ENCODE peak calls at places on chromosomes 16 and 17, in six cellular contexts. J is H9; L is Peyer's patch; W is GM23248; Z is substantia nigra; M is CD8-positive, alpha-beta T cell. N is an unnamed sample.

GRCh38 chr16:84557059-84557458 is 52.6 kb upstream of the MEAK7 start:
- DNase-seq in J (no peak), L (no peak), W (no peak), Z (no peak), M (no peak), N (no peak)

GRCh38 chr17:81898029-81898866 is 3.8 kb upstream of the NPB start:
- DNase-seq in J (no peak), L (no peak), W (peak; percentile 99), Z (no peak), M (peak; percentile 5), N (no peak)

GRCh38 chr17:81939881-81940385 is 2.8 kb upstream of the PYCR1 start:
- DNase-seq in J (no peak), L (no peak), W (peak; percentile 75), Z (peak; percentile 71), M (no peak), N (no peak)

GRCh38 chr17:37833237-37833859 is 88.5 kb upstream of the HNF1B start:
- DNase-seq in J (no peak), L (no peak), W (no peak), Z (no peak), M (no peak), N (no peak)

GRCh38 chr17:14209215-14209614 is 27.4 kb downstream of the CDRT15 start:
- DNase-seq in J (no peak), L (no peak), W (no peak), Z (no peak), M (no peak), N (no peak)

GRCh38 chr17:76872874-76873221 is 4.6 kb downstream of the MGAT5B start:
- DNase-seq in J (no peak), L (no peak), W (no peak), Z (no peak), M (no peak), N (no peak)

GRCh38 chr17:75271955-75272847 is 1.2 kb upstream of the MIF4GD start:
- DNase-seq in J (peak; percentile 52), L (no peak), W (peak; percentile 89), Z (peak; percentile 35), M (no peak), N (peak; percentile 27)

GRCh38 chr16:54204756-54205155 is 81.8 kb downstream of the IRX3 start:
- DNase-seq in J (no peak), L (no peak), W (no peak), Z (peak; percentile 54), M (no peak), N (no peak)

GRCh38 chr17:82627827-82628226 is 20.4 kb downstream of the WDR45B start:
- DNase-seq in J (no peak), L (no peak), W (no peak), Z (no peak), M (no peak), N (no peak)

GRCh38 chr17:29571883-29572681 is 3.6 kb downstream of the TP53I13 start:
- DNase-seq in J (peak; percentile 35), L (peak; percentile 15), W (peak; percentile 56), Z (no peak), M (no peak), N (no peak)

GRCh38 chr16:82655315-82655714 is 28.5 kb downstream of the CDH13 start:
- DNase-seq in J (no peak), L (peak; percentile 65), W (peak; percentile 72), Z (no peak), M (peak; percentile 82), N (no peak)

GRCh38 chr16:83653785-83654184 is 154.0 kb upstream of the HSBP1 start:
- DNase-seq in J (no peak), L (no peak), W (peak; percentile 45), Z (no peak), M (no peak), N (no peak)

GRCh38 chr17:4527552-4527951 is 27.6 kb downstream of the MYBBP1A start:
- DNase-seq in J (no peak), L (no peak), W (no peak), Z (no peak), M (no peak), N (no peak)

GRCh38 chr17:71975998-71976649 is 144.7 kb upstream of the SOX9 start:
- DNase-seq in J (peak; percentile 69), L (no peak), W (peak; percentile 100), Z (peak; percentile 80), M (no peak), N (no peak)

GRCh38 chr17:52606098-52606497 is 447.6 kb upstream of the CA10 start:
- DNase-seq in J (no peak), L (no peak), W (peak; percentile 0), Z (no peak), M (no peak), N (no peak)

GRCh38 chr16:20868890-20869289 is 31.3 kb downstream of the DCUN1D3 start:
- DNase-seq in J (no peak), L (peak; percentile 31), W (peak; percentile 68), Z (peak; percentile 79), M (no peak), N (peak; percentile 54)

GRCh38 chr17:70327723-70328122 is 158.4 kb downstream of the KCNJ2 start:
- DNase-seq in J (no peak), L (no peak), W (no peak), Z (no peak), M (no peak), N (no peak)

GRCh38 chr17:78883533-78884131 is 19.4 kb downstream of the CEP295NL start:
- DNase-seq in J (peak; percentile 85), L (no peak), W (peak; percentile 96), Z (peak; percentile 82), M (no peak), N (peak; percentile 88)

GRCh38 chr17:70017941-70018340 is 57.1 kb upstream of the KCNJ16 start:
- DNase-seq in J (no peak), L (no peak), W (no peak), Z (no peak), M (no peak), N (no peak)

GRCh38 chr17:38777641-38778250 is 21.6 kb downstream of the PIP4K2B start:
- DNase-seq in J (no peak), L (no peak), W (peak; percentile 70), Z (no peak), M (no peak), N (no peak)

GRCh38 chr17:55167024-55167721 is 97.6 kb upstream of the HLF start:
- DNase-seq in J (no peak), L (no peak), W (no peak), Z (no peak), M (no peak), N (no peak)

GRCh38 chr16:27759947-27760844 is 210.3 kb downstream of the KATNIP start:
- DNase-seq in J (no peak), L (no peak), W (no peak), Z (peak; percentile 13), M (no peak), N (peak; percentile 17)

GRCh38 chr16:87101903-87102302 is 215.3 kb downstream of the C16orf95 start:
- DNase-seq in J (no peak), L (no peak), W (peak; percentile 61), Z (no peak), M (no peak), N (no peak)

GRCh38 chr16:65409505-65409904 is 287.6 kb upstream of the CDH11 start:
- DNase-seq in J (no peak), L (no peak), W (peak; percentile 58), Z (no peak), M (no peak), N (no peak)

GRCh38 chr16:89749637-89750036 is 28.3 kb downstream of the ZNF276 start:
- DNase-seq in J (no peak), L (no peak), W (no peak), Z (no peak), M (no peak), N (no peak)

GRCh38 chr17:76120658-76121008 is 17.0 kb upstream of the EXOC7 start:
- DNase-seq in J (no peak), L (no peak), W (no peak), Z (no peak), M (no peak), N (no peak)

GRCh38 chr16:56930516-56931252 is 1.3 kb upstream of the HERPUD1 start:
- DNase-seq in J (no peak), L (no peak), W (no peak), Z (no peak), M (no peak), N (no peak)

GRCh38 chr17:17181666-17182600 is 24.2 kb downstream of the PLD6 start:
- DNase-seq in J (no peak), L (peak; percentile 59), W (no peak), Z (no peak), M (peak; percentile 59), N (no peak)
- H3K27ac ChIP-seq in J (no peak overlapping the region), L (peak overlapping the region; percentile 4), W (no peak overlapping the region), Z (no peak overlapping the region), M (peak overlapping the region; percentile 41), N (no peak overlapping the region)

GRCh38 chr16:30067584-30067916 is 2.0 kb downstream of the ALDOA start:
- DNase-seq in J (no peak), L (no peak), W (no peak), Z (no peak), M (no peak), N (no peak)
- H3K27ac ChIP-seq in J (no peak overlapping the region), L (no peak overlapping the region), W (peak overlapping the region; percentile 87), Z (no peak overlapping the region), M (no peak overlapping the region), N (peak overlapping the region; percentile 31)

DNA sequence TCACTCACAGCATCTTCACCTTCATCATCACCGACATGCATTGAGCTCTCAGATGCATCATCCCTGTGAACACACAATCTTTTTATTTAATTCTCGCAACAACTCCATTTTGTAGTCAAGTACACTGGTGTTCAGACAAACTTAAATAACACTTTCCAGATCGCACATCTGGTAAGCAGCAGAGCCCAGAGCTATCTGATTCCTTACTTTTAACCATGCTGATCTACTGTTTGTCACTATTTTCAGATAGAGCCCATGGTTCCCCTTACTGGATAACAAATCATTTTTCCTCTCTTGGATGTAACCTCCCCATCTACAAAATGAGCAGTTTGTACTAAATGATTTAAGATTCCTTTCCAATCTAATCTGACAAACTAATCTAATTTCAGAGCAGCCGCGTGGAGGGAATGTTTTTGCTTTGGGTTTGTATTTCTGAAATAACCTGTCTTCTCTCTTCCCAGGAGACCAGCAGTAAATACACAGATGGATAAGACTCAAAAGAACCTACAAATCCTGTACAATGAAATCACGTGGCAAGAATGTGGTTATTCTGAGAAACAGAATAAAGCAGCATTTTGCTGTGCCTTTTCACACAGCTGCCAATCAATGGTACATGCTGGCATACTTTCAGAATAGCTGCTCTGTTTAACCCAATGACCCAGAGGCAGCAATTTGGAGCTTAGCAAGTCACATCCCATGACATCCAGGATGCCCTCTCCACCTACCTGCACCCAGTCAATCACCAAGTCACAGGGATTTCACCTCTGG is 72.9 kb upstream of the CCL2 start:
- DNase-seq in J (peak; percentile 20), L (no peak), W (no peak), Z (no peak), M (no peak), N (no peak)
- H3K27ac ChIP-seq in J (no peak overlapping the region), L (no peak overlapping the region), W (no peak overlapping the region), Z (no peak overlapping the region), M (no peak overlapping the region), N (no peak overlapping the region)

DNA sequence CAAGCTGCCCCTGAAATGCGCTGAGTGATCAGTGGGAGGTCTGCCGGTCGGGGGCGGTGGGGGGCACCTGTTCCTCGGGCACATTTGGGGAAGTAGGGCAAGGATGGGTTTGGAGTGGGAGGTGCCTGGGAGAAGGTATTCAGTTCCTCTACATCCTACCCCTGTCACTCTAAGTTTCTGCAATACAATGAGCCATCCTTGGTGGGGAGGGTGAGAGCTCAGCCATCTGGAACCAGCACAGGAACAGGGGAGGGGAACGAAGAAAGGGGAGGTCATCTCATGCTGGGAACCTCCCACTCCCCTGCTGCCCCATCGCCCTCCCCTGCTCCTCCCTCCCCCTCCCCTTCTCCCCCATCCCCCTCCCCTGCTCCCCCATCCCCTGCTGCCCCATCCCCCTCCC is 4.2 kb downstream of the DPH1 start:
- DNase-seq in J (peak; percentile 53), L (no peak), W (peak; percentile 81), Z (no peak), M (no peak), N (no peak)
- H3K27ac ChIP-seq in J (no peak overlapping the region), L (no peak overlapping the region), W (peak overlapping the region; percentile 41), Z (no peak overlapping the region), M (no peak overlapping the region), N (no peak overlapping the region)

N was measured in caudate nucleus.